ENCODE peak calls at places on chromosomes 7 and 10, in five cellular contexts. One of them, this sample, is unnamed.

GRCh38 chr7:141271451-141271850 is 197.6 kb downstream of the TMEM178B start:
- DNase-seq in GM23248: no peak
- DNase-seq in hepatocyte: no peak
- DNase-seq in PC-3: no peak
- DNase-seq in GM23338: no peak
- DNase-seq in this sample: no peak

GRCh38 chr10:33139191-33139646 is 181.2 kb upstream of the ITGB1 start:
- DNase-seq in GM23248: no peak
- DNase-seq in hepatocyte: no peak
- DNase-seq in PC-3: no peak
- DNase-seq in GM23338: no peak
- DNase-seq in this sample: no peak

GRCh38 chr7:1025747-1026581 is 18.4 kb upstream of the GPR146 start:
- DNase-seq in GM23248: no peak
- DNase-seq in hepatocyte: no peak
- DNase-seq in PC-3: no peak
- DNase-seq in GM23338: no peak
- DNase-seq in this sample: no peak

GRCh38 chr7:96397936-96398596 is 76.2 kb upstream of the SLC25A13 start:
- DNase-seq in GM23248: peak; percentile 25
- DNase-seq in hepatocyte: no peak
- DNase-seq in PC-3: no peak
- DNase-seq in GM23338: peak; percentile 51
- DNase-seq in this sample: no peak

GRCh38 chr10:132889091-132889490 is 53.3 kb downstream of the CFAP46 start:
- DNase-seq in GM23248: peak; percentile 36
- DNase-seq in hepatocyte: peak; percentile 50
- DNase-seq in PC-3: no peak
- DNase-seq in GM23338: no peak
- DNase-seq in this sample: no peak

GRCh38 chr10:6721964-6722615 is 142.0 kb upstream of the PRKCQ start:
- DNase-seq in GM23248: peak; percentile 96
- DNase-seq in hepatocyte: no peak
- DNase-seq in PC-3: peak; percentile 73
- DNase-seq in GM23338: peak; percentile 14
- DNase-seq in this sample: no peak

GRCh38 chr7:138632866-138633602 is 68.1 kb downstream of the SVOPL start:
- DNase-seq in GM23248: no peak
- DNase-seq in hepatocyte: no peak
- DNase-seq in PC-3: no peak
- DNase-seq in GM23338: no peak
- DNase-seq in this sample: no peak

GRCh38 chr10:22534849-22535604 is 179.4 kb downstream of the PIP4K2A start:
- DNase-seq in GM23248: peak; percentile 52
- DNase-seq in hepatocyte: no peak
- DNase-seq in PC-3: peak; percentile 58
- DNase-seq in GM23338: no peak
- DNase-seq in this sample: no peak

GRCh38 chr7:118179191-118179590 is 4.8 kb upstream of the LSM8 start:
- DNase-seq in GM23248: no peak
- DNase-seq in hepatocyte: no peak
- DNase-seq in PC-3: no peak
- DNase-seq in GM23338: no peak
- DNase-seq in this sample: no peak

GRCh38 chr10:61063035-61063434 is 119.0 kb upstream of the RHOBTB1 start:
- DNase-seq in GM23248: peak; percentile 50
- DNase-seq in hepatocyte: no peak
- DNase-seq in PC-3: peak; percentile 37
- DNase-seq in GM23338: no peak
- DNase-seq in this sample: no peak

GRCh38 chr7:138872576-138872975 is 74.6 kb upstream of the ATP6V0A4 start:
- DNase-seq in GM23248: peak; percentile 44
- DNase-seq in hepatocyte: no peak
- DNase-seq in PC-3: peak; percentile 76
- DNase-seq in GM23338: no peak
- DNase-seq in this sample: no peak

GRCh38 chr10:70272925-70273316 is 10.9 kb downstream of the NPFFR1 start:
- DNase-seq in GM23248: peak; percentile 57
- DNase-seq in hepatocyte: no peak
- DNase-seq in PC-3: peak; percentile 69
- DNase-seq in GM23338: no peak
- DNase-seq in this sample: peak; percentile 78

GRCh38 chr7:101828308-101829020 is 11.0 kb downstream of the CUX1 start:
- DNase-seq in GM23248: no peak
- DNase-seq in hepatocyte: no peak
- DNase-seq in PC-3: no peak
- DNase-seq in GM23338: no peak
- DNase-seq in this sample: no peak

GRCh38 chr10:88482220-88482619 is 100.9 kb downstream of the RNLS start:
- DNase-seq in GM23248: no peak
- DNase-seq in hepatocyte: no peak
- DNase-seq in PC-3: no peak
- DNase-seq in GM23338: no peak
- DNase-seq in this sample: no peak
- H3K9me2 ChIP-seq in GM23248: no peaks in the 10 kb centered on the region
- H3K9me2 ChIP-seq in hepatocyte: no peaks in the 10 kb centered on the region
- H3K9me2 ChIP-seq in PC-3: no peaks in the 10 kb centered on the region
- H3K9me2 ChIP-seq in GM23338: no peaks in the 10 kb centered on the region
- H3K9me2 ChIP-seq in this sample: no peaks in the 10 kb centered on the region

GRCh38 chr7:55181774-55182173 is 163.0 kb downstream of the EGFR start:
- DNase-seq in GM23248: no peak
- DNase-seq in hepatocyte: peak; percentile 44
- DNase-seq in PC-3: no peak
- DNase-seq in GM23338: no peak
- DNase-seq in this sample: no peak

GRCh38 chr7:55185941-55186609 is 167.3 kb downstream of the EGFR start:
- DNase-seq in GM23248: peak; percentile 97
- DNase-seq in hepatocyte: peak; percentile 65
- DNase-seq in PC-3: peak; percentile 97
- DNase-seq in GM23338: no peak
- DNase-seq in this sample: no peak

GRCh38 chr7:55180821-55181542 is 162.2 kb downstream of the EGFR start:
- DNase-seq in GM23248: no peak
- DNase-seq in hepatocyte: peak; percentile 82
- DNase-seq in PC-3: no peak
- DNase-seq in GM23338: no peak
- DNase-seq in this sample: no peak

GRCh38 chr7:55185321-55185802 is 166.5 kb downstream of the EGFR start:
- DNase-seq in GM23248: no peak
- DNase-seq in hepatocyte: no peak
- DNase-seq in PC-3: peak; percentile 43
- DNase-seq in GM23338: no peak
- DNase-seq in this sample: no peak

GRCh38 chr7:55183897-55184296 is 165.1 kb downstream of the EGFR start:
- DNase-seq in GM23248: no peak
- DNase-seq in hepatocyte: no peak
- DNase-seq in PC-3: no peak
- DNase-seq in GM23338: no peak
- DNase-seq in this sample: no peak
- H3K9me2 ChIP-seq in GM23248: no peaks in the 10 kb centered on the region
- H3K9me2 ChIP-seq in hepatocyte: no peaks in the 10 kb centered on the region
- H3K9me2 ChIP-seq in PC-3: no peaks in the 10 kb centered on the region
- H3K9me2 ChIP-seq in GM23338: no peaks in the 10 kb centered on the region
- H3K9me2 ChIP-seq in this sample: no peaks in the 10 kb centered on the region

GRCh38 chr7:132436121-132436520 is 140.1 kb downstream of the PLXNA4 start:
- DNase-seq in GM23248: no peak
- DNase-seq in hepatocyte: no peak
- DNase-seq in PC-3: no peak
- DNase-seq in GM23338: no peak
- DNase-seq in this sample: no peak

GRCh38 chr7:132435016-132435990 is 141.0 kb downstream of the PLXNA4 start:
- DNase-seq in GM23248: no peak
- DNase-seq in hepatocyte: no peak
- DNase-seq in PC-3: no peak
- DNase-seq in GM23338: peak; percentile 7
- DNase-seq in this sample: no peak

GRCh38 chr7:132434041-132434440 is 142.2 kb downstream of the PLXNA4 start:
- DNase-seq in GM23248: no peak
- DNase-seq in hepatocyte: no peak
- DNase-seq in PC-3: no peak
- DNase-seq in GM23338: no peak
- DNase-seq in this sample: no peak

GRCh38 chr7:132440126-132440525 is 136.1 kb downstream of the PLXNA4 start:
- DNase-seq in GM23248: no peak
- DNase-seq in hepatocyte: no peak
- DNase-seq in PC-3: no peak
- DNase-seq in GM23338: no peak
- DNase-seq in this sample: peak; percentile 64

GRCh38 chr7:132437730-132438129 is 138.5 kb downstream of the PLXNA4 start:
- DNase-seq in GM23248: no peak
- DNase-seq in hepatocyte: no peak
- DNase-seq in PC-3: no peak
- DNase-seq in GM23338: no peak
- DNase-seq in this sample: no peak
- H3K9me2 ChIP-seq in GM23248: no peaks in the 10 kb centered on the region
- H3K9me2 ChIP-seq in hepatocyte: no peaks in the 10 kb centered on the region
- H3K9me2 ChIP-seq in PC-3: no peaks in the 10 kb centered on the region
- H3K9me2 ChIP-seq in GM23338: no peaks in the 10 kb centered on the region
- H3K9me2 ChIP-seq in this sample: no peaks in the 10 kb centered on the region

GRCh38 chr7:5695709-5696345 is 85.6 kb downstream of the RNF216 start:
- DNase-seq in GM23248: peak; percentile 77
- DNase-seq in hepatocyte: peak; percentile 66
- DNase-seq in PC-3: no peak
- DNase-seq in GM23338: no peak
- DNase-seq in this sample: no peak
- H3K9me2 ChIP-seq in GM23248: no peaks in the 10 kb centered on the region
- H3K9me2 ChIP-seq in hepatocyte: no peaks in the 10 kb centered on the region
- H3K9me2 ChIP-seq in PC-3: no peaks in the 10 kb centered on the region
- H3K9me2 ChIP-seq in GM23338: no peaks in the 10 kb centered on the region
- H3K9me2 ChIP-seq in this sample: no peaks in the 10 kb centered on the region

DNA sequence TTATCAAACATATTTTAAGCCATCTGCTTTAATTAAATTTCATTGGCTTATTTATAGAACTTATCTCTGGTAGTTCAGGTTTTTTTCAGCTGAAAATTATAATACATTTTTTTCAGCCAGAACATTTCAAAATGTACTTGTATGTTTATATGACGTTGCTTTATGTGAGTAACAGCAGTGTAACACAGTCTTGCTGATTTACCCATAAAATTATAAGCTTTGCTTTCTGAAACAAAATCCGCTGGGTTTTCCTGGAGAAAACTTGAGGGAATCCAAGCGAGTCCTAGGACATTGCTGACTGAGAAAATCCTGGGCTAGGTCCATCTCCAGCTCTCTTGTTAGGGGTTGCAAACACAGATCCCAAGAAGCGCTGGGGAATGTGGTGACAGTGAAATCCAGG is 112.2 kb upstream of the GATA3 start:
- DNase-seq in GM23248: no peak
- DNase-seq in hepatocyte: no peak
- DNase-seq in PC-3: no peak
- DNase-seq in GM23338: peak; percentile 26
- DNase-seq in this sample: no peak
- H3K9me2 ChIP-seq in GM23248: no peaks in the 10 kb centered on the region
- H3K9me2 ChIP-seq in hepatocyte: no peaks in the 10 kb centered on the region
- H3K9me2 ChIP-seq in PC-3: no peaks in the 10 kb centered on the region
- H3K9me2 ChIP-seq in GM23338: no peaks in the 10 kb centered on the region
- H3K9me2 ChIP-seq in this sample: no peaks in the 10 kb centered on the region

GRCh38 chr10:123912466-123913201 is 21.0 kb upstream of the CPXM2 start:
- DNase-seq in GM23248: no peak
- DNase-seq in hepatocyte: no peak
- DNase-seq in PC-3: no peak
- DNase-seq in GM23338: no peak
- DNase-seq in this sample: no peak
- H3K9me2 ChIP-seq in GM23248: no peaks in the 10 kb centered on the region
- H3K9me2 ChIP-seq in hepatocyte: no peaks in the 10 kb centered on the region
- H3K9me2 ChIP-seq in PC-3: no peaks in the 10 kb centered on the region
- H3K9me2 ChIP-seq in GM23338: no peaks in the 10 kb centered on the region
- H3K9me2 ChIP-seq in this sample: no peaks in the 10 kb centered on the region